ENCODE peak calls at places on chromosome 7, in ten cellular contexts. One of them, this sample, is unnamed.

GRCh38 chr7:128404826-128405344 is 4.9 kb downstream of the IMPDH1 start:
- DNase-seq in CD8-positive, alpha-beta memory T cell: no peak
- DNase-seq in HepG2: no peak
- DNase-seq in heart right ventricle: no peak
- DNase-seq in endodermal cell: no peak
- DNase-seq in kidney: no peak
- DNase-seq in naive thymus-derived CD4-positive, alpha-beta T cell: peak; percentile 16
- DNase-seq in neural progenitor cell: no peak
- DNase-seq in left ventricle myocardium inferior: no peak
- DNase-seq in mammary epithelial cell: peak; percentile 30
- DNase-seq in this sample: no peak

GRCh38 chr7:30936650-30937245 is 25.1 kb downstream of the AQP1 start:
- DNase-seq in CD8-positive, alpha-beta memory T cell: no peak
- DNase-seq in HepG2: no peak
- DNase-seq in heart right ventricle: no peak
- DNase-seq in endodermal cell: peak; percentile 40
- DNase-seq in kidney: peak; percentile 40
- DNase-seq in naive thymus-derived CD4-positive, alpha-beta T cell: no peak
- DNase-seq in neural progenitor cell: no peak
- DNase-seq in left ventricle myocardium inferior: no peak
- DNase-seq in mammary epithelial cell: no peak
- DNase-seq in this sample: peak; percentile 82

GRCh38 chr7:40700653-40701475 is 566.1 kb downstream of the SUGCT start:
- DNase-seq in CD8-positive, alpha-beta memory T cell: peak; percentile 3
- DNase-seq in HepG2: no peak
- DNase-seq in heart right ventricle: no peak
- DNase-seq in endodermal cell: peak; percentile 57
- DNase-seq in kidney: no peak
- DNase-seq in naive thymus-derived CD4-positive, alpha-beta T cell: no peak
- DNase-seq in neural progenitor cell: no peak
- DNase-seq in left ventricle myocardium inferior: no peak
- DNase-seq in mammary epithelial cell: peak; percentile 54
- DNase-seq in this sample: no peak

GRCh38 chr7:45897042-45897690 is 8.9 kb downstream of the IGFBP1 start:
- DNase-seq in CD8-positive, alpha-beta memory T cell: no peak
- DNase-seq in HepG2: no peak
- DNase-seq in heart right ventricle: no peak
- DNase-seq in endodermal cell: no peak
- DNase-seq in kidney: no peak
- DNase-seq in naive thymus-derived CD4-positive, alpha-beta T cell: no peak
- DNase-seq in neural progenitor cell: no peak
- DNase-seq in left ventricle myocardium inferior: no peak
- DNase-seq in mammary epithelial cell: peak; percentile 62
- DNase-seq in this sample: no peak

GRCh38 chr7:98870807-98871491 is 1.1 kb upstream of the TMEM130 start:
- DNase-seq in CD8-positive, alpha-beta memory T cell: no peak
- DNase-seq in HepG2: no peak
- DNase-seq in heart right ventricle: no peak
- DNase-seq in endodermal cell: peak; percentile 62
- DNase-seq in kidney: no peak
- DNase-seq in naive thymus-derived CD4-positive, alpha-beta T cell: no peak
- DNase-seq in neural progenitor cell: no peak
- DNase-seq in left ventricle myocardium inferior: no peak
- DNase-seq in mammary epithelial cell: no peak
- DNase-seq in this sample: no peak

GRCh38 chr7:66150471-66150870 is 35.8 kb downstream of the CRCP start:
- DNase-seq in CD8-positive, alpha-beta memory T cell: no peak
- DNase-seq in HepG2: peak; percentile 62
- DNase-seq in heart right ventricle: peak; percentile 44
- DNase-seq in endodermal cell: no peak
- DNase-seq in kidney: peak; percentile 78
- DNase-seq in naive thymus-derived CD4-positive, alpha-beta T cell: no peak
- DNase-seq in neural progenitor cell: no peak
- DNase-seq in left ventricle myocardium inferior: peak; percentile 61
- DNase-seq in mammary epithelial cell: no peak
- DNase-seq in this sample: no peak

GRCh38 chr7:158723714-158724385 is 19.2 kb upstream of the NCAPG2 start:
- DNase-seq in CD8-positive, alpha-beta memory T cell: no peak
- DNase-seq in HepG2: no peak
- DNase-seq in heart right ventricle: no peak
- DNase-seq in endodermal cell: no peak
- DNase-seq in kidney: no peak
- DNase-seq in naive thymus-derived CD4-positive, alpha-beta T cell: no peak
- DNase-seq in neural progenitor cell: no peak
- DNase-seq in left ventricle myocardium inferior: no peak
- DNase-seq in mammary epithelial cell: no peak
- DNase-seq in this sample: no peak

GRCh38 chr7:133783276-133783675 is 343.9 kb upstream of the LRGUK start:
- DNase-seq in CD8-positive, alpha-beta memory T cell: no peak
- DNase-seq in HepG2: no peak
- DNase-seq in heart right ventricle: no peak
- DNase-seq in endodermal cell: no peak
- DNase-seq in kidney: no peak
- DNase-seq in naive thymus-derived CD4-positive, alpha-beta T cell: no peak
- DNase-seq in neural progenitor cell: no peak
- DNase-seq in left ventricle myocardium inferior: no peak
- DNase-seq in mammary epithelial cell: peak; percentile 19
- DNase-seq in this sample: no peak

GRCh38 chr7:82808633-82809032 is 354.1 kb downstream of the PCLO start:
- DNase-seq in CD8-positive, alpha-beta memory T cell: no peak
- DNase-seq in HepG2: no peak
- DNase-seq in heart right ventricle: no peak
- DNase-seq in endodermal cell: no peak
- DNase-seq in kidney: no peak
- DNase-seq in naive thymus-derived CD4-positive, alpha-beta T cell: no peak
- DNase-seq in neural progenitor cell: no peak
- DNase-seq in left ventricle myocardium inferior: no peak
- DNase-seq in mammary epithelial cell: no peak
- DNase-seq in this sample: no peak

GRCh38 chr7:82805527-82805960 is 357.1 kb downstream of the PCLO start:
- DNase-seq in CD8-positive, alpha-beta memory T cell: no peak
- DNase-seq in HepG2: peak; percentile 1
- DNase-seq in heart right ventricle: no peak
- DNase-seq in endodermal cell: no peak
- DNase-seq in kidney: no peak
- DNase-seq in naive thymus-derived CD4-positive, alpha-beta T cell: no peak
- DNase-seq in neural progenitor cell: peak; percentile 21
- DNase-seq in left ventricle myocardium inferior: no peak
- DNase-seq in mammary epithelial cell: peak; percentile 79
- DNase-seq in this sample: no peak

DNA sequence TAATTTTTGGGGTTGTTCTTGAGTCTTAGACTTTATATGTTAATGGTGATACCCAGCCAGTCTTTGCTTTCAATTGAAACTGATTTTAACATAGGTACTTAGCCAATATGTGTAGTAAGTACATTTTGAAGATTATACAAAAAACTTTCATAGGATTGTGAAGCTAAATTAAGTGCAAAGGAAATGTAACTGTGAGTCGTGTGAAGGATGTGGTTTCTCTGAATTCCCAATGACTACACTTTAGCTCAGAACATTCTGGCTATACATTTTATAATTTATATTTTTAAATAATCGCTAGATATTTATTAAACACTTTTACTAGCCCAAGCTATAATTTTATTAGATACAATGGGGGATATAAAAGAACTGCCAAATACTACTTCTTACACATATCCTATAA is 359.3 kb downstream of the PCLO start:
- DNase-seq in CD8-positive, alpha-beta memory T cell: no peak
- DNase-seq in HepG2: no peak
- DNase-seq in heart right ventricle: no peak
- DNase-seq in endodermal cell: no peak
- DNase-seq in kidney: no peak
- DNase-seq in naive thymus-derived CD4-positive, alpha-beta T cell: no peak
- DNase-seq in neural progenitor cell: no peak
- DNase-seq in left ventricle myocardium inferior: no peak
- DNase-seq in mammary epithelial cell: no peak
- DNase-seq in this sample: no peak
- H3K36me3 ChIP-seq in CD8-positive, alpha-beta memory T cell: no peaks in the 10 kb centered on the region
- H3K36me3 ChIP-seq in HepG2: no peaks in the 10 kb centered on the region
- H3K36me3 ChIP-seq in heart right ventricle: no peaks in the 10 kb centered on the region
- H3K36me3 ChIP-seq in endodermal cell: no peaks in the 10 kb centered on the region
- H3K36me3 ChIP-seq in kidney: no peaks in the 10 kb centered on the region
- H3K36me3 ChIP-seq in naive thymus-derived CD4-positive, alpha-beta T cell: no peaks in the 10 kb centered on the region
- H3K36me3 ChIP-seq in neural progenitor cell: no peaks in the 10 kb centered on the region
- H3K36me3 ChIP-seq in left ventricle myocardium inferior: no peaks in the 10 kb centered on the region
- H3K36me3 ChIP-seq in mammary epithelial cell: no peaks in the 10 kb centered on the region
- H3K36me3 ChIP-seq in this sample: no peaks in the 10 kb centered on the region

GRCh38 chr7:87220026-87220733 is 648 bp upstream of the TMEM243 start:
- DNase-seq in CD8-positive, alpha-beta memory T cell: peak; percentile 88
- DNase-seq in HepG2: peak; percentile 50
- DNase-seq in heart right ventricle: peak; percentile 78
- DNase-seq in endodermal cell: peak; percentile 94
- DNase-seq in kidney: peak; percentile 94
- DNase-seq in naive thymus-derived CD4-positive, alpha-beta T cell: peak; percentile 86
- DNase-seq in neural progenitor cell: peak; percentile 90
- DNase-seq in left ventricle myocardium inferior: peak; percentile 78
- DNase-seq in mammary epithelial cell: peak; percentile 83
- DNase-seq in this sample: peak; percentile 94

GRCh38 chr7:87217983-87218653 is 1.4 kb downstream of the TMEM243 start:
- DNase-seq in CD8-positive, alpha-beta memory T cell: no peak
- DNase-seq in HepG2: no peak
- DNase-seq in heart right ventricle: no peak
- DNase-seq in endodermal cell: no peak
- DNase-seq in kidney: no peak
- DNase-seq in naive thymus-derived CD4-positive, alpha-beta T cell: no peak
- DNase-seq in neural progenitor cell: no peak
- DNase-seq in left ventricle myocardium inferior: no peak
- DNase-seq in mammary epithelial cell: no peak
- DNase-seq in this sample: no peak

GRCh38 chr7:87219545-87220025 is at the start of gene TMEM243:
- DNase-seq in CD8-positive, alpha-beta memory T cell: peak; percentile 91
- DNase-seq in HepG2: peak; percentile 31
- DNase-seq in heart right ventricle: peak; percentile 80
- DNase-seq in endodermal cell: peak; percentile 82
- DNase-seq in kidney: peak; percentile 95
- DNase-seq in naive thymus-derived CD4-positive, alpha-beta T cell: peak; percentile 84
- DNase-seq in neural progenitor cell: peak; percentile 67
- DNase-seq in left ventricle myocardium inferior: peak; percentile 84
- DNase-seq in mammary epithelial cell: peak; percentile 47
- DNase-seq in this sample: peak; percentile 95

GRCh38 chr7:87218941-87219544 is 489 bp downstream of the TMEM243 start:
- DNase-seq in CD8-positive, alpha-beta memory T cell: peak; percentile 60
- DNase-seq in HepG2: peak; percentile 28
- DNase-seq in heart right ventricle: peak; percentile 59
- DNase-seq in endodermal cell: peak; percentile 89
- DNase-seq in kidney: peak; percentile 89
- DNase-seq in naive thymus-derived CD4-positive, alpha-beta T cell: peak; percentile 41
- DNase-seq in neural progenitor cell: peak; percentile 61
- DNase-seq in left ventricle myocardium inferior: peak; percentile 55
- DNase-seq in mammary epithelial cell: peak; percentile 51
- DNase-seq in this sample: no peak

DNA sequence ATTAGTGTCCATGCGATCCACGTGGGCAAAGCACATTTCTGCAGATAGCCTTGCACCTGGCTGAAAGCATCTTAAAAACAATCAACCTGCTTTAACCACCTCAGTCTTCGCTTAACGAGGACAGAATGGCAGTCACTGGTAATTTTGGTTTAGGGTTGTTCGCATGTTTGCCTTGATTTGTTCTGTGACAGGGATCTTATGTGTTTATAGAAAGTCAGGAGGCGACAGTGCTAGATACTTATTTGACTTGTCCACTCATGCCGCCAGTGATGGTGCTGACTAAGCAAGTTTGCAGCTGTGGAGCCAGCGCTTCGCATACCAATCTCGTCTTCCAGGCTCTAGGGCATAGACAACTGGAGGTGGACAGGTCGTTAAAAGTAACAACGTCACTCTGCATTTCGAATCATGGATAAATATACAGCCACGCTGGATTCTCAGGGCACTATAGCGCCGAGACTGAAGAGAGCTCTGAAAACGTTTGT is 1.2 kb upstream of the TMEM243 start:
- DNase-seq in CD8-positive, alpha-beta memory T cell: no peak
- DNase-seq in HepG2: no peak
- DNase-seq in heart right ventricle: no peak
- DNase-seq in endodermal cell: peak; percentile 60
- DNase-seq in kidney: no peak
- DNase-seq in naive thymus-derived CD4-positive, alpha-beta T cell: no peak
- DNase-seq in neural progenitor cell: peak; percentile 57
- DNase-seq in left ventricle myocardium inferior: no peak
- DNase-seq in mammary epithelial cell: no peak
- DNase-seq in this sample: no peak
- H3K36me3 ChIP-seq in CD8-positive, alpha-beta memory T cell: no peaks in the 10 kb centered on the region
- H3K36me3 ChIP-seq in HepG2: no peaks in the 10 kb centered on the region
- H3K36me3 ChIP-seq in heart right ventricle: no peaks in the 10 kb centered on the region
- H3K36me3 ChIP-seq in endodermal cell: peaks cover 7% of the 10 kb centered on the region
- H3K36me3 ChIP-seq in kidney: no peaks in the 10 kb centered on the region
- H3K36me3 ChIP-seq in naive thymus-derived CD4-positive, alpha-beta T cell: no peaks in the 10 kb centered on the region
- H3K36me3 ChIP-seq in neural progenitor cell: no peaks in the 10 kb centered on the region
- H3K36me3 ChIP-seq in left ventricle myocardium inferior: no peaks in the 10 kb centered on the region
- H3K36me3 ChIP-seq in mammary epithelial cell: peaks cover 3% of the 10 kb centered on the region
- H3K36me3 ChIP-seq in this sample: no peaks in the 10 kb centered on the region

DNA sequence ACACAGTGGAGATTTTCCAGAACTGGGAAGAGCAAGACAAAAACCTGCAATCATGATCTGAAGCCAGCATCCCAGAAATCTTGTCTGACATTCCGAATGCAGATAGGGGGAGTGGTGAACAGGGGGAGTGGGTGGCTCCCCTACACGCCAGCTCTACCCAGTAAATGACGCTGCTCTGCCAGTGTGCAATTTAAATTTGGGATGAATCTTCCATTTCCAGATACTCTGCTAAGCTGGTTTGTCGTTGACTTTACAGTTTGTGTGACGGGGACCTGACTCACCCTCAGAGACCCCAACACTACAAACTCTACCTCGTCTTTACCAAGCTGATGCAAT is 68.7 kb upstream of the CAMK2B start:
- DNase-seq in CD8-positive, alpha-beta memory T cell: no peak
- DNase-seq in HepG2: no peak
- DNase-seq in heart right ventricle: no peak
- DNase-seq in endodermal cell: peak; percentile 17
- DNase-seq in kidney: no peak
- DNase-seq in naive thymus-derived CD4-positive, alpha-beta T cell: no peak
- DNase-seq in neural progenitor cell: no peak
- DNase-seq in left ventricle myocardium inferior: no peak
- DNase-seq in mammary epithelial cell: no peak
- DNase-seq in this sample: no peak
- H3K36me3 ChIP-seq in CD8-positive, alpha-beta memory T cell: peaks cover 17% of the 10 kb centered on the region
- H3K36me3 ChIP-seq in HepG2: peaks cover 22% of the 10 kb centered on the region
- H3K36me3 ChIP-seq in heart right ventricle: no peaks in the 10 kb centered on the region
- H3K36me3 ChIP-seq in endodermal cell: peaks cover 52% of the 10 kb centered on the region
- H3K36me3 ChIP-seq in kidney: peaks cover 33% of the 10 kb centered on the region
- H3K36me3 ChIP-seq in naive thymus-derived CD4-positive, alpha-beta T cell: peaks cover 9% of the 10 kb centered on the region
- H3K36me3 ChIP-seq in neural progenitor cell: no peaks in the 10 kb centered on the region
- H3K36me3 ChIP-seq in left ventricle myocardium inferior: peaks cover 40% of the 10 kb centered on the region
- H3K36me3 ChIP-seq in mammary epithelial cell: peaks cover 7% of the 10 kb centered on the region
- H3K36me3 ChIP-seq in this sample: peaks cover 80% of the 10 kb centered on the region

GRCh38 chr7:139032473-139032872 is 3.4 kb downstream of the ZC3HAV1L start:
- DNase-seq in CD8-positive, alpha-beta memory T cell: no peak
- DNase-seq in HepG2: no peak
- DNase-seq in heart right ventricle: no peak
- DNase-seq in endodermal cell: no peak
- DNase-seq in kidney: no peak
- DNase-seq in naive thymus-derived CD4-positive, alpha-beta T cell: no peak
- DNase-seq in neural progenitor cell: no peak
- DNase-seq in left ventricle myocardium inferior: no peak
- DNase-seq in mammary epithelial cell: no peak
- DNase-seq in this sample: no peak

GRCh38 chr7:139029353-139029752 is 6.5 kb downstream of the ZC3HAV1L start:
- DNase-seq in CD8-positive, alpha-beta memory T cell: no peak
- DNase-seq in HepG2: peak; percentile 43
- DNase-seq in heart right ventricle: no peak
- DNase-seq in endodermal cell: no peak
- DNase-seq in kidney: no peak
- DNase-seq in naive thymus-derived CD4-positive, alpha-beta T cell: no peak
- DNase-seq in neural progenitor cell: no peak
- DNase-seq in left ventricle myocardium inferior: no peak
- DNase-seq in mammary epithelial cell: no peak
- DNase-seq in this sample: no peak

GRCh38 chr7:139022286-139022685 is 13.6 kb downstream of the ZC3HAV1L start:
- DNase-seq in CD8-positive, alpha-beta memory T cell: no peak
- DNase-seq in HepG2: no peak
- DNase-seq in heart right ventricle: no peak
- DNase-seq in endodermal cell: no peak
- DNase-seq in kidney: no peak
- DNase-seq in naive thymus-derived CD4-positive, alpha-beta T cell: no peak
- DNase-seq in neural progenitor cell: no peak
- DNase-seq in left ventricle myocardium inferior: no peak
- DNase-seq in mammary epithelial cell: no peak
- DNase-seq in this sample: no peak

GRCh38 chr7:139023076-139023475 is 12.8 kb downstream of the ZC3HAV1L start:
- DNase-seq in CD8-positive, alpha-beta memory T cell: no peak
- DNase-seq in HepG2: no peak
- DNase-seq in heart right ventricle: no peak
- DNase-seq in endodermal cell: no peak
- DNase-seq in kidney: no peak
- DNase-seq in naive thymus-derived CD4-positive, alpha-beta T cell: no peak
- DNase-seq in neural progenitor cell: no peak
- DNase-seq in left ventricle myocardium inferior: no peak
- DNase-seq in mammary epithelial cell: no peak
- DNase-seq in this sample: no peak

DNA sequence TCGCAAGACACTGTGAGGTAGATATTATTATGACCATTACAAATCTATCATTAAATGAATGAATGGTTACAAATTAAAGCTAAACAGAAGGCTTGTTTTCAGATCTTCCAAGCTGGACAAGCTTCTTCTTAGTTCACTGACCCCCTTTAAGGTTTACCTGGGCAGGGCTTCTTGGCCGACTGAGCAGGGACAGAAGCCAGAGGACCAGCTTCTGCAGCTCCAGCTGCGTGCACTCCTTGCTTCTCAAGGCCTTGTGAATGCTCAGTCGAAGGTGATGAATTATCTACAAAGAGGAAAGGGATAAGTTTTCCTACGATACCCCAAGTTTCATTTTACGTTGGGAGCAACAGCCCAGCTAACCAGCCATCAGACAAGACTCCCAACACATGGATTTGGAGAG is 9.3 kb downstream of the ZC3HAV1L start:
- DNase-seq in CD8-positive, alpha-beta memory T cell: no peak
- DNase-seq in HepG2: no peak
- DNase-seq in heart right ventricle: no peak
- DNase-seq in endodermal cell: peak; percentile 36
- DNase-seq in kidney: no peak
- DNase-seq in naive thymus-derived CD4-positive, alpha-beta T cell: no peak
- DNase-seq in neural progenitor cell: no peak
- DNase-seq in left ventricle myocardium inferior: no peak
- DNase-seq in mammary epithelial cell: no peak
- DNase-seq in this sample: no peak
- H3K36me3 ChIP-seq in CD8-positive, alpha-beta memory T cell: no peaks in the 10 kb centered on the region
- H3K36me3 ChIP-seq in HepG2: no peaks in the 10 kb centered on the region
- H3K36me3 ChIP-seq in heart right ventricle: peaks cover 2% of the 10 kb centered on the region
- H3K36me3 ChIP-seq in endodermal cell: no peaks in the 10 kb centered on the region
- H3K36me3 ChIP-seq in kidney: peaks cover 11% of the 10 kb centered on the region
- H3K36me3 ChIP-seq in naive thymus-derived CD4-positive, alpha-beta T cell: no peaks in the 10 kb centered on the region
- H3K36me3 ChIP-seq in neural progenitor cell: peaks cover 3% of the 10 kb centered on the region
- H3K36me3 ChIP-seq in left ventricle myocardium inferior: peaks cover 76% of the 10 kb centered on the region
- H3K36me3 ChIP-seq in mammary epithelial cell: peaks cover 39% of the 10 kb centered on the region
- H3K36me3 ChIP-seq in this sample: peaks cover 22% of the 10 kb centered on the region

This sample was measured in esophagus muscularis mucosa.